ENCODE peak calls at places on chromosomes 12 and 14, in nine cellular contexts. J is activated gamma-delta T cell; Y is non-pigmented ciliary epithelial cell; L is activated CD4-positive, alpha-beta T cell treated with anti-CD3 and anti-CD28 coated beads, Interleukin-2, amount 50 U/mL, for 1 hour; U is AG09319; E is tibial artery; K is posterior cingulate gyrus; M is endothelial cell; F is upper lobe of left lung. V is an unnamed sample.

GRCh38 chr14:94145902-94146527 is 16.6 kb upstream of the IFI27L2 start:
- DNase-seq in U (no peak), E (no peak), K (no peak), Y (no peak), L (no peak), J (no peak), F (no peak), M (no peak), V (no peak)

GRCh38 chr12:89273525-89273924 is 78.8 kb downstream of the DUSP6 start:
- DNase-seq in U (no peak), K (no peak), Y (no peak), M (no peak), J (no peak), E (no peak), F (no peak), L (no peak), V (no peak)

GRCh38 chr12:43402431-43402830 is 149.6 kb downstream of the ADAMTS20 start:
- DNase-seq in M (no peak), L (no peak), U (no peak), Y (no peak), K (no peak), J (no peak), E (no peak), F (no peak), V (no peak)

GRCh38 chr12:19183121-19183838 is 53.7 kb downstream of the PLEKHA5 start:
- DNase-seq in M (no peak), L (no peak), J (no peak), E (no peak), K (no peak), U (no peak), F (no peak), Y (no peak), V (no peak)

GRCh38 chr14:66638688-66639087 is 130.7 kb downstream of the GPHN start:
- DNase-seq in K (no peak), L (no peak), M (no peak), U (no peak), F (no peak), J (no peak), Y (no peak), E (no peak), V (no peak)

GRCh38 chr12:69332815-69333358 is 15.3 kb upstream of the LYZ start:
- DNase-seq in E (no peak), Y (no peak), U (no peak), F (no peak), L (no peak), K (no peak), J (no peak), M (no peak), V (no peak)

GRCh38 chr12:60863421-60863820 is 1267.6 kb downstream of the SLC16A7 start:
- DNase-seq in Y (no peak), J (no peak), K (no peak), E (no peak), U (no peak), M (no peak), F (no peak), L (no peak), V (no peak)

GRCh38 chr12:62629413-62629812 is 162.8 kb downstream of the MON2 start:
- DNase-seq in J (no peak), L (no peak), Y (no peak), E (no peak), K (no peak), U (no peak), M (no peak), F (no peak), V (no peak)

GRCh38 chr12:104049278-104050257 is at the start of gene GLT8D2:
- DNase-seq in J (no peak), E (peak; percentile 60), L (no peak), M (peak; percentile 42), F (peak; percentile 77), U (peak; percentile 83), Y (peak; percentile 37), K (no peak), V (no peak)

GRCh38 chr12:47789141-47789540 is 16.1 kb downstream of the SLC48A1 start:
- DNase-seq in M (no peak), E (no peak), L (no peak), Y (no peak), K (no peak), J (no peak), U (no peak), F (no peak), V (no peak)

GRCh38 chr14:60179296-60179924 is 14.2 kb upstream of the DHRS7 start:
- DNase-seq in F (no peak), U (no peak), M (no peak), K (no peak), Y (no peak), E (no peak), L (no peak), J (no peak), V (no peak)

V was measured in Ammon's horn.